ENCODE peak calls at places on chromosome 9, in five cellular contexts. V is stimulated activated CD8-positive, alpha-beta memory T cell treated with anti-CD3 and anti-CD28 coated beads, Interleukin-4, amount 100 ng/mL, for 4 hours; E is GM03348; Q is NCI-H146; M is activated T-cell treated with anti-CD3 and anti-CD28 coated beads for 1 hour. K is an unnamed sample.

GRCh38 chr9:132857031-132857430 is 21.1 kb downstream of the AK8 start:
- DNase-seq in E (peak), V (no peak), M (no peak), Q (no peak), K (no peak)

GRCh38 chr9:127873886-127874285 is 3.6 kb downstream of the AK1 start:
- DNase-seq in Q (no peak), V (no peak), M (no peak), E (peak), K (no peak)

GRCh38 chr9:76321185-76321828 is 72.9 kb downstream of the RFK start:
- DNase-seq in M (no peak), V (no peak), E (peak), Q (no peak), K (no peak)

GRCh38 chr9:135978650-135979461 is 17.7 kb upstream of the UBAC1 start:
- DNase-seq in Q (no peak), V (no peak), E (peak), M (peak), K (no peak)

GRCh38 chr9:123048748-123049147 is 15.3 kb downstream of the GPR21 start:
- DNase-seq in M (no peak), Q (no peak), E (peak), V (no peak), K (no peak)

GRCh38 chr9:3650994-3651622 is 125.3 kb upstream of the RFX3 start:
- DNase-seq in V (no peak), Q (no peak), E (no peak), M (no peak), K (no peak)

GRCh38 chr9:136132500-136133050 is 13.9 kb upstream of the TMEM250 start:
- DNase-seq in V (no peak), Q (no peak), E (no peak), M (no peak), K (no peak)

GRCh38 chr9:36100532-36100931 is 36.0 kb upstream of the GLIPR2 start:
- DNase-seq in V (no peak), Q (no peak), E (peak), M (no peak), K (no peak)

GRCh38 chr9:134626576-134627416 is 14.8 kb upstream of the COL5A1 start:
- DNase-seq in Q (no peak), M (no peak), E (no peak), V (no peak), K (no peak)

GRCh38 chr9:7266911-7267555 is 509.3 kb downstream of the KDM4C start:
- DNase-seq in V (no peak), M (no peak), E (no peak), Q (peak), K (peak)

GRCh38 chr9:82332774-82333152 is 344.2 kb downstream of the SPATA31D1 start:
- DNase-seq in Q (no peak), V (no peak), M (no peak), E (no peak), K (no peak)

GRCh38 chr9:38119570-38119969 is 50.5 kb upstream of the SHB start:
- DNase-seq in E (no peak), Q (peak), M (no peak), V (no peak), K (no peak)

GRCh38 chr9:98215821-98216220 is 23.4 kb upstream of the CORO2A start:
- DNase-seq in V (no peak), M (peak), Q (peak), E (no peak), K (no peak)

GRCh38 chr9:127163409-127163808 is 41.0 kb upstream of the ANGPTL2 start:
- DNase-seq in V (no peak), Q (no peak), E (peak), M (no peak), K (no peak)

GRCh38 chr9:35962126-35962906 is 4.4 kb upstream of the OR2S2 start:
- DNase-seq in M (no peak), Q (no peak), E (peak), V (no peak), K (no peak)

GRCh38 chr9:12819436-12820185 is 44.8 kb downstream of the LURAP1L start:
- DNase-seq in E (peak), M (no peak), V (no peak), Q (no peak), K (no peak)

GRCh38 chr9:120191141-120191540 is 388.8 kb downstream of the CDK5RAP2 start:
- DNase-seq in M (no peak), V (no peak), Q (no peak), E (no peak), K (no peak)

GRCh38 chr9:86856259-86856658 is 91.0 kb downstream of the GAS1 start:
- DNase-seq in M (no peak), E (no peak), Q (no peak), V (no peak), K (no peak)